ENCODE peak calls at places on chromosomes 13 and 19, in eight cellular contexts. One of them, this sample, is unnamed.

GRCh38 chr19:38569368-38569983 is 48.3 kb downstream of the MAP4K1 start:
- DNase-seq in IMR-90: no peak
- DNase-seq in small intestine: no peak
- DNase-seq in fibroblast of the conjunctiva: no peak
- DNase-seq in caudate nucleus: no peak
- DNase-seq in AG08396: no peak
- DNase-seq in HCT116: no peak
- DNase-seq in anterior cingulate cortex: no peak
- DNase-seq in this sample: peak

GRCh38 chr13:50222569-50223332 is 207.5 kb downstream of the KCNRG start:
- DNase-seq in IMR-90: peak
- DNase-seq in caudate nucleus: no peak
- DNase-seq in anterior cingulate cortex: peak
- DNase-seq in AG08396: peak
- DNase-seq in HCT116: no peak
- DNase-seq in fibroblast of the conjunctiva: no peak
- DNase-seq in small intestine: no peak
- DNase-seq in this sample: peak

GRCh38 chr13:110850840-110851239 is 64.0 kb downstream of the ANKRD10 start:
- DNase-seq in caudate nucleus: no peak
- DNase-seq in HCT116: no peak
- DNase-seq in anterior cingulate cortex: no peak
- DNase-seq in AG08396: no peak
- DNase-seq in IMR-90: no peak
- DNase-seq in fibroblast of the conjunctiva: no peak
- DNase-seq in small intestine: no peak
- DNase-seq in this sample: no peak

GRCh38 chr19:40302224-40303011 is 17.3 kb upstream of the AKT2 start:
- DNase-seq in IMR-90: no peak
- DNase-seq in caudate nucleus: no peak
- DNase-seq in HCT116: no peak
- DNase-seq in fibroblast of the conjunctiva: no peak
- DNase-seq in small intestine: no peak
- DNase-seq in anterior cingulate cortex: no peak
- DNase-seq in AG08396: no peak
- DNase-seq in this sample: no peak

GRCh38 chr19:40270362-40271089 is 14.6 kb downstream of the AKT2 start:
- DNase-seq in HCT116: no peak
- DNase-seq in caudate nucleus: no peak
- DNase-seq in IMR-90: no peak
- DNase-seq in AG08396: no peak
- DNase-seq in small intestine: no peak
- DNase-seq in fibroblast of the conjunctiva: no peak
- DNase-seq in anterior cingulate cortex: peak
- DNase-seq in this sample: no peak

GRCh38 chr13:80473695-80474094 is 132.8 kb upstream of the SPRY2 start:
- DNase-seq in caudate nucleus: no peak
- DNase-seq in fibroblast of the conjunctiva: peak
- DNase-seq in HCT116: no peak
- DNase-seq in AG08396: no peak
- DNase-seq in small intestine: no peak
- DNase-seq in anterior cingulate cortex: no peak
- DNase-seq in IMR-90: peak
- DNase-seq in this sample: no peak

GRCh38 chr13:98576963-98577822 is at the start of gene STK24:
- DNase-seq in AG08396: peak
- DNase-seq in anterior cingulate cortex: peak
- DNase-seq in small intestine: peak
- DNase-seq in fibroblast of the conjunctiva: peak
- DNase-seq in caudate nucleus: peak
- DNase-seq in HCT116: no peak
- DNase-seq in IMR-90: peak
- DNase-seq in this sample: peak

GRCh38 chr13:96673825-96674224 is 320.5 kb downstream of the OXGR1 start:
- DNase-seq in AG08396: no peak
- DNase-seq in anterior cingulate cortex: no peak
- DNase-seq in small intestine: no peak
- DNase-seq in fibroblast of the conjunctiva: no peak
- DNase-seq in HCT116: no peak
- DNase-seq in IMR-90: no peak
- DNase-seq in caudate nucleus: no peak
- DNase-seq in this sample: no peak

GRCh38 chr19:47377208-47377701 is 28.1 kb downstream of the DHX34 start:
- DNase-seq in fibroblast of the conjunctiva: no peak
- DNase-seq in AG08396: no peak
- DNase-seq in anterior cingulate cortex: peak
- DNase-seq in HCT116: no peak
- DNase-seq in caudate nucleus: no peak
- DNase-seq in small intestine: no peak
- DNase-seq in IMR-90: no peak
- DNase-seq in this sample: no peak

GRCh38 chr13:98909016-98909415 is 68.8 kb downstream of the DOCK9 start:
- DNase-seq in caudate nucleus: no peak
- DNase-seq in HCT116: no peak
- DNase-seq in AG08396: peak
- DNase-seq in small intestine: no peak
- DNase-seq in IMR-90: peak
- DNase-seq in anterior cingulate cortex: no peak
- DNase-seq in fibroblast of the conjunctiva: no peak
- DNase-seq in this sample: no peak

GRCh38 chr13:79533781-79534400 is 52.9 kb downstream of the NDFIP2 start:
- DNase-seq in HCT116: no peak
- DNase-seq in fibroblast of the conjunctiva: no peak
- DNase-seq in anterior cingulate cortex: no peak
- DNase-seq in caudate nucleus: no peak
- DNase-seq in small intestine: no peak
- DNase-seq in IMR-90: peak
- DNase-seq in AG08396: peak
- DNase-seq in this sample: no peak

GRCh38 chr19:35061583-35062373 is 20.3 kb downstream of the HPN start:
- DNase-seq in HCT116: no peak
- DNase-seq in anterior cingulate cortex: no peak
- DNase-seq in caudate nucleus: no peak
- DNase-seq in fibroblast of the conjunctiva: no peak
- DNase-seq in AG08396: no peak
- DNase-seq in small intestine: no peak
- DNase-seq in IMR-90: peak
- DNase-seq in this sample: peak

GRCh38 chr19:54469496-54469934 is 3.6 kb downstream of the CDC42EP5 start:
- DNase-seq in small intestine: peak
- DNase-seq in anterior cingulate cortex: no peak
- DNase-seq in caudate nucleus: no peak
- DNase-seq in AG08396: no peak
- DNase-seq in HCT116: no peak
- DNase-seq in IMR-90: no peak
- DNase-seq in fibroblast of the conjunctiva: no peak
- DNase-seq in this sample: no peak

GRCh38 chr19:50780753-50781480 is 9.3 kb upstream of the ACP4 start:
- DNase-seq in AG08396: no peak
- DNase-seq in anterior cingulate cortex: no peak
- DNase-seq in IMR-90: no peak
- DNase-seq in fibroblast of the conjunctiva: no peak
- DNase-seq in caudate nucleus: no peak
- DNase-seq in small intestine: no peak
- DNase-seq in HCT116: no peak
- DNase-seq in this sample: peak

GRCh38 chr13:69959041-69959440 is 148.6 kb upstream of the ATXN8OS start:
- DNase-seq in AG08396: no peak
- DNase-seq in anterior cingulate cortex: no peak
- DNase-seq in caudate nucleus: no peak
- DNase-seq in small intestine: no peak
- DNase-seq in fibroblast of the conjunctiva: no peak
- DNase-seq in IMR-90: no peak
- DNase-seq in HCT116: no peak
- DNase-seq in this sample: no peak

GRCh38 chr13:37306778-37307544 is 201.5 kb upstream of the CSNK1A1L start:
- DNase-seq in anterior cingulate cortex: no peak
- DNase-seq in AG08396: peak
- DNase-seq in fibroblast of the conjunctiva: peak
- DNase-seq in small intestine: no peak
- DNase-seq in HCT116: no peak
- DNase-seq in caudate nucleus: no peak
- DNase-seq in IMR-90: peak
- DNase-seq in this sample: peak

GRCh38 chr19:10899171-10899653 is 27.9 kb downstream of the CARM1 start:
- DNase-seq in anterior cingulate cortex: peak
- DNase-seq in caudate nucleus: no peak
- DNase-seq in small intestine: peak
- DNase-seq in HCT116: no peak
- DNase-seq in AG08396: no peak
- DNase-seq in IMR-90: no peak
- DNase-seq in fibroblast of the conjunctiva: no peak
- DNase-seq in this sample: peak

GRCh38 chr19:41019346-41019745 is 28.3 kb downstream of the CYP2B6 start:
- DNase-seq in anterior cingulate cortex: no peak
- DNase-seq in HCT116: no peak
- DNase-seq in AG08396: no peak
- DNase-seq in caudate nucleus: no peak
- DNase-seq in small intestine: no peak
- DNase-seq in IMR-90: no peak
- DNase-seq in fibroblast of the conjunctiva: no peak
- DNase-seq in this sample: no peak

GRCh38 chr13:19156013-19156825 is 25.4 kb downstream of the TUBA3C start:
- DNase-seq in fibroblast of the conjunctiva: no peak
- DNase-seq in IMR-90: no peak
- DNase-seq in AG08396: no peak
- DNase-seq in HCT116: no peak
- DNase-seq in anterior cingulate cortex: no peak
- DNase-seq in small intestine: no peak
- DNase-seq in caudate nucleus: no peak
- DNase-seq in this sample: no peak

GRCh38 chr13:73138276-73138950 is 79.6 kb downstream of the KLF5 start:
- DNase-seq in fibroblast of the conjunctiva: peak
- DNase-seq in anterior cingulate cortex: no peak
- DNase-seq in small intestine: no peak
- DNase-seq in caudate nucleus: no peak
- DNase-seq in AG08396: peak
- DNase-seq in HCT116: no peak
- DNase-seq in IMR-90: peak
- DNase-seq in this sample: peak

GRCh38 chr19:38737297-38737865 is 6.9 kb downstream of the CAPN12 start:
- DNase-seq in HCT116: no peak
- DNase-seq in caudate nucleus: no peak
- DNase-seq in IMR-90: no peak
- DNase-seq in AG08396: no peak
- DNase-seq in anterior cingulate cortex: no peak
- DNase-seq in small intestine: no peak
- DNase-seq in fibroblast of the conjunctiva: no peak
- DNase-seq in this sample: no peak

GRCh38 chr13:75717525-75717924 is 81.4 kb downstream of the LMO7 start:
- DNase-seq in HCT116: no peak
- DNase-seq in AG08396: no peak
- DNase-seq in small intestine: no peak
- DNase-seq in fibroblast of the conjunctiva: no peak
- DNase-seq in anterior cingulate cortex: no peak
- DNase-seq in IMR-90: no peak
- DNase-seq in caudate nucleus: no peak
- DNase-seq in this sample: no peak

GRCh38 chr19:34224996-34225658 is 29.2 kb upstream of the GARRE1 start:
- DNase-seq in IMR-90: peak
- DNase-seq in anterior cingulate cortex: no peak
- DNase-seq in caudate nucleus: no peak
- DNase-seq in fibroblast of the conjunctiva: no peak
- DNase-seq in HCT116: no peak
- DNase-seq in AG08396: no peak
- DNase-seq in small intestine: no peak
- DNase-seq in this sample: no peak

GRCh38 chr19:3366761-3367571 is 583 bp downstream of the NFIC start:
- DNase-seq in IMR-90: no peak
- DNase-seq in caudate nucleus: no peak
- DNase-seq in anterior cingulate cortex: peak
- DNase-seq in fibroblast of the conjunctiva: no peak
- DNase-seq in AG08396: peak
- DNase-seq in small intestine: no peak
- DNase-seq in HCT116: no peak
- DNase-seq in this sample: peak

GRCh38 chr19:34662919-34663318 is 14.0 kb downstream of the SCGB2B2 start:
- DNase-seq in AG08396: no peak
- DNase-seq in small intestine: peak
- DNase-seq in caudate nucleus: no peak
- DNase-seq in fibroblast of the conjunctiva: no peak
- DNase-seq in IMR-90: no peak
- DNase-seq in anterior cingulate cortex: no peak
- DNase-seq in HCT116: peak
- DNase-seq in this sample: peak

GRCh38 chr13:71602327-71602726 is 264.7 kb downstream of the DACH1 start:
- DNase-seq in HCT116: no peak
- DNase-seq in small intestine: no peak
- DNase-seq in anterior cingulate cortex: no peak
- DNase-seq in fibroblast of the conjunctiva: no peak
- DNase-seq in caudate nucleus: no peak
- DNase-seq in AG08396: no peak
- DNase-seq in IMR-90: no peak
- DNase-seq in this sample: no peak

GRCh38 chr19:52943134-52943883 is 19.4 kb downstream of the ZNF816 start:
- DNase-seq in HCT116: no peak
- DNase-seq in AG08396: no peak
- DNase-seq in small intestine: no peak
- DNase-seq in IMR-90: no peak
- DNase-seq in anterior cingulate cortex: no peak
- DNase-seq in fibroblast of the conjunctiva: no peak
- DNase-seq in caudate nucleus: no peak
- DNase-seq in this sample: no peak

GRCh38 chr13:113612626-113613025 is 28.1 kb downstream of the TFDP1 start:
- DNase-seq in IMR-90: no peak
- DNase-seq in fibroblast of the conjunctiva: no peak
- DNase-seq in AG08396: no peak
- DNase-seq in small intestine: no peak
- DNase-seq in caudate nucleus: no peak
- DNase-seq in anterior cingulate cortex: no peak
- DNase-seq in HCT116: no peak
- DNase-seq in this sample: no peak

GRCh38 chr19:8307400-8307964 is 676 bp downstream of the CD320 start:
- DNase-seq in fibroblast of the conjunctiva: no peak
- DNase-seq in HCT116: no peak
- DNase-seq in anterior cingulate cortex: no peak
- DNase-seq in small intestine: no peak
- DNase-seq in IMR-90: no peak
- DNase-seq in AG08396: no peak
- DNase-seq in caudate nucleus: no peak
- DNase-seq in this sample: no peak

This sample was measured in myocyte.